ENCODE peak calls at places on chromosomes 4 and X, in seven cellular contexts. One of them, this sample, is unnamed.

GRCh38 chr4:78661086-78661690 is 109.6 kb downstream of the ANXA3 start:
- DNase-seq in effector memory CD4-positive, alpha-beta T cell: no peak
- DNase-seq in Panc1: no peak
- DNase-seq in OCI-LY7: no peak
- DNase-seq in right lobe of liver: no peak
- DNase-seq in CD8-positive, alpha-beta memory T cell: no peak
- DNase-seq in aorta: no peak
- DNase-seq in this sample: no peak

GRCh38 chr4:175833574-175834350 is 21.7 kb upstream of the GPM6A start:
- DNase-seq in OCI-LY7: peak; percentile 73
- DNase-seq in aorta: no peak
- DNase-seq in right lobe of liver: no peak
- DNase-seq in effector memory CD4-positive, alpha-beta T cell: no peak
- DNase-seq in CD8-positive, alpha-beta memory T cell: no peak
- DNase-seq in Panc1: no peak
- DNase-seq in this sample: no peak

GRCh38 chr4:183448436-183448835 is 4.0 kb downstream of the CDKN2AIP start:
- DNase-seq in Panc1: no peak
- DNase-seq in effector memory CD4-positive, alpha-beta T cell: no peak
- DNase-seq in right lobe of liver: no peak
- DNase-seq in aorta: no peak
- DNase-seq in OCI-LY7: no peak
- DNase-seq in CD8-positive, alpha-beta memory T cell: no peak
- DNase-seq in this sample: no peak

GRCh38 chr4:7539659-7540058 is 104.9 kb upstream of the PSAPL1 start:
- DNase-seq in effector memory CD4-positive, alpha-beta T cell: peak; percentile 56
- DNase-seq in Panc1: no peak
- DNase-seq in aorta: no peak
- DNase-seq in OCI-LY7: peak; percentile 99
- DNase-seq in right lobe of liver: no peak
- DNase-seq in CD8-positive, alpha-beta memory T cell: peak; percentile 68
- DNase-seq in this sample: peak; percentile 52

GRCh38 chr4:128803783-128804182 is 5.7 kb upstream of the JADE1 start:
- DNase-seq in effector memory CD4-positive, alpha-beta T cell: no peak
- DNase-seq in Panc1: no peak
- DNase-seq in CD8-positive, alpha-beta memory T cell: no peak
- DNase-seq in OCI-LY7: peak; percentile 35
- DNase-seq in right lobe of liver: no peak
- DNase-seq in aorta: no peak
- DNase-seq in this sample: no peak

GRCh38 chr4:127668770-127669169 is 36.0 kb downstream of the INTU start:
- DNase-seq in effector memory CD4-positive, alpha-beta T cell: no peak
- DNase-seq in aorta: no peak
- DNase-seq in right lobe of liver: no peak
- DNase-seq in CD8-positive, alpha-beta memory T cell: no peak
- DNase-seq in OCI-LY7: no peak
- DNase-seq in Panc1: no peak
- DNase-seq in this sample: no peak

GRCh38 chr4:95537181-95537580 is 11.6 kb downstream of the UNC5C start:
- DNase-seq in OCI-LY7: no peak
- DNase-seq in Panc1: no peak
- DNase-seq in right lobe of liver: no peak
- DNase-seq in effector memory CD4-positive, alpha-beta T cell: no peak
- DNase-seq in aorta: no peak
- DNase-seq in CD8-positive, alpha-beta memory T cell: no peak
- DNase-seq in this sample: no peak

GRCh38 chr4:5720980-5721379 is 10.0 kb downstream of the EVC start:
- DNase-seq in right lobe of liver: no peak
- DNase-seq in Panc1: no peak
- DNase-seq in OCI-LY7: no peak
- DNase-seq in aorta: no peak
- DNase-seq in CD8-positive, alpha-beta memory T cell: no peak
- DNase-seq in effector memory CD4-positive, alpha-beta T cell: no peak
- DNase-seq in this sample: no peak

GRCh38 chr4:137956256-137956655 is 285.9 kb downstream of the SLC7A11 start:
- DNase-seq in CD8-positive, alpha-beta memory T cell: no peak
- DNase-seq in aorta: no peak
- DNase-seq in effector memory CD4-positive, alpha-beta T cell: no peak
- DNase-seq in OCI-LY7: no peak
- DNase-seq in Panc1: no peak
- DNase-seq in right lobe of liver: no peak
- DNase-seq in this sample: no peak

GRCh38 chr4:102554482-102554881 is 53.3 kb downstream of the NFKB1 start:
- DNase-seq in effector memory CD4-positive, alpha-beta T cell: no peak
- DNase-seq in aorta: no peak
- DNase-seq in right lobe of liver: no peak
- DNase-seq in CD8-positive, alpha-beta memory T cell: no peak
- DNase-seq in OCI-LY7: no peak
- DNase-seq in Panc1: no peak
- DNase-seq in this sample: no peak

GRCh38 chr4:32133734-32134133 is 1413.6 kb downstream of the PCDH7 start:
- DNase-seq in aorta: no peak
- DNase-seq in right lobe of liver: no peak
- DNase-seq in CD8-positive, alpha-beta memory T cell: no peak
- DNase-seq in Panc1: no peak
- DNase-seq in OCI-LY7: no peak
- DNase-seq in effector memory CD4-positive, alpha-beta T cell: no peak
- DNase-seq in this sample: no peak

GRCh38 chr4:120007171-120007894 is 59.3 kb downstream of the MAD2L1 start:
- DNase-seq in right lobe of liver: no peak
- DNase-seq in effector memory CD4-positive, alpha-beta T cell: no peak
- DNase-seq in Panc1: no peak
- DNase-seq in aorta: no peak
- DNase-seq in OCI-LY7: no peak
- DNase-seq in CD8-positive, alpha-beta memory T cell: no peak
- DNase-seq in this sample: no peak

GRCh38 chrX:22147942-22148341 is 115.8 kb downstream of the PHEX start:
- DNase-seq in effector memory CD4-positive, alpha-beta T cell: no peak
- DNase-seq in OCI-LY7: no peak
- DNase-seq in right lobe of liver: no peak
- DNase-seq in CD8-positive, alpha-beta memory T cell: no peak
- DNase-seq in Panc1: no peak
- DNase-seq in aorta: no peak
- DNase-seq in this sample: no peak

GRCh38 chr4:123505457-123506310 is 109.1 kb downstream of the SPRY1 start:
- DNase-seq in aorta: peak; percentile 75
- DNase-seq in OCI-LY7: peak; percentile 95
- DNase-seq in Panc1: no peak
- DNase-seq in right lobe of liver: peak; percentile 47
- DNase-seq in CD8-positive, alpha-beta memory T cell: no peak
- DNase-seq in effector memory CD4-positive, alpha-beta T cell: no peak
- DNase-seq in this sample: no peak

GRCh38 chr4:64326507-64326906 is 82.7 kb downstream of the TECRL start:
- DNase-seq in CD8-positive, alpha-beta memory T cell: no peak
- DNase-seq in aorta: no peak
- DNase-seq in effector memory CD4-positive, alpha-beta T cell: no peak
- DNase-seq in Panc1: no peak
- DNase-seq in OCI-LY7: no peak
- DNase-seq in right lobe of liver: no peak
- DNase-seq in this sample: no peak

GRCh38 chr4:122073615-122074014 is 78.5 kb upstream of the BLTP1 start:
- DNase-seq in OCI-LY7: no peak
- DNase-seq in effector memory CD4-positive, alpha-beta T cell: no peak
- DNase-seq in aorta: no peak
- DNase-seq in Panc1: no peak
- DNase-seq in right lobe of liver: no peak
- DNase-seq in CD8-positive, alpha-beta memory T cell: no peak
- DNase-seq in this sample: no peak

GRCh38 chrX:40049084-40049641 is 48.6 kb downstream of the BCOR start:
- DNase-seq in Panc1: no peak
- DNase-seq in effector memory CD4-positive, alpha-beta T cell: no peak
- DNase-seq in OCI-LY7: no peak
- DNase-seq in right lobe of liver: no peak
- DNase-seq in aorta: no peak
- DNase-seq in CD8-positive, alpha-beta memory T cell: no peak
- DNase-seq in this sample: no peak
- H3K9me3 ChIP-seq in Panc1: peaks cover 6% of the 10 kb centered on the region
- H3K9me3 ChIP-seq in effector memory CD4-positive, alpha-beta T cell: peaks cover 7% of the 10 kb centered on the region
- H3K9me3 ChIP-seq in OCI-LY7: peaks cover 13% of the 10 kb centered on the region
- H3K9me3 ChIP-seq in right lobe of liver: no peaks in the 10 kb centered on the region
- H3K9me3 ChIP-seq in aorta: peaks cover 8% of the 10 kb centered on the region
- H3K9me3 ChIP-seq in CD8-positive, alpha-beta memory T cell: peaks cover 10% of the 10 kb centered on the region
- H3K9me3 ChIP-seq in this sample: no peaks in the 10 kb centered on the region

DNA sequence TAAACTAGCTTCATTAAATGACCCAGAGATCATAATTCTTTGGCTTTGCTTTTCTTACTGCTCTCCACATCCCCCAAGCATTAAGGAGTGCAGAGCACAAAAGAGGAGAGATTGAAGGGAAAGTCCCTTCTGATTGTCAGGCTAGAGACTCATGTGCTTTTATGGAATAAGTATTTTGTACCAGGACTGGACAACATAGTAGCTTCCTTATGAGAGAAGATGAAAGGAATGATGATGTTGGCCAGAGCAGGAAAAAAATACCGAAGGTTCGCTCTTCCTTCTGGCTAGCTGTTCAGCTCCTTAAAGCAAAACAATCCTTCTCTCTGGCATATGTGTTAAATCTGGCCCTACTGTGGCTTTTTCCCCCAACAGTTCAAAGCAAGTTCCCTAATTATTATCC is 53.1 kb downstream of the HOPX start:
- DNase-seq in CD8-positive, alpha-beta memory T cell: no peak
- DNase-seq in Panc1: no peak
- DNase-seq in aorta: no peak
- DNase-seq in OCI-LY7: no peak
- DNase-seq in right lobe of liver: no peak
- DNase-seq in effector memory CD4-positive, alpha-beta T cell: no peak
- DNase-seq in this sample: no peak
- H3K9me3 ChIP-seq in CD8-positive, alpha-beta memory T cell: no peaks in the 10 kb centered on the region
- H3K9me3 ChIP-seq in Panc1: no peaks in the 10 kb centered on the region
- H3K9me3 ChIP-seq in aorta: no peaks in the 10 kb centered on the region
- H3K9me3 ChIP-seq in OCI-LY7: peaks cover 23% of the 10 kb centered on the region
- H3K9me3 ChIP-seq in right lobe of liver: no peaks in the 10 kb centered on the region
- H3K9me3 ChIP-seq in effector memory CD4-positive, alpha-beta T cell: no peaks in the 10 kb centered on the region
- H3K9me3 ChIP-seq in this sample: no peaks in the 10 kb centered on the region

DNA sequence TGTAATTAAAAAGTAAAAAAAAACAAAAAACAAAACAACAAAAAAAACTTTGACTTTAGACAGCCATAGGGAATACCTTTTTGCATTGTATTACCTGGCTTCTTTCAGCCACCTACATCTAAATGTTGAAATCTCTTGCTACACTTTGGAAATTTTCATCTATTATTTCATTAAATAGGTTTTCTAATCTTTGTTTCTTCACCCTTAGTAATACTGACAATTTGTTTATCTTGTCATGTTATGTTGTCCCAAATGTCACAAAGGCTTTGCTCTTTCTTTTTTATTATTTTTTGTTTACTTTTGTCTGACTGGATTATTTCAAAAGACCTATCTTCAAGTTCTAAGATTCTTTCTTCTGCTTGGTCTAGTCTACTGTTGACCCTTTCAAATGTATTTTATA is 7.5 kb downstream of the PF4 start:
- DNase-seq in right lobe of liver: no peak
- DNase-seq in OCI-LY7: no peak
- DNase-seq in effector memory CD4-positive, alpha-beta T cell: no peak
- DNase-seq in aorta: no peak
- DNase-seq in CD8-positive, alpha-beta memory T cell: no peak
- DNase-seq in Panc1: no peak
- DNase-seq in this sample: no peak
- H3K9me3 ChIP-seq in right lobe of liver: no peaks in the 10 kb centered on the region
- H3K9me3 ChIP-seq in OCI-LY7: no peaks in the 10 kb centered on the region
- H3K9me3 ChIP-seq in effector memory CD4-positive, alpha-beta T cell: no peaks in the 10 kb centered on the region
- H3K9me3 ChIP-seq in aorta: no peaks in the 10 kb centered on the region
- H3K9me3 ChIP-seq in CD8-positive, alpha-beta memory T cell: peaks cover 4% of the 10 kb centered on the region
- H3K9me3 ChIP-seq in Panc1: no peaks in the 10 kb centered on the region
- H3K9me3 ChIP-seq in this sample: no peaks in the 10 kb centered on the region

GRCh38 chr4:49063670-49064069 is 77.6 kb downstream of the CWH43 start:
- DNase-seq in CD8-positive, alpha-beta memory T cell: no peak
- DNase-seq in OCI-LY7: no peak
- DNase-seq in aorta: no peak
- DNase-seq in right lobe of liver: no peak
- DNase-seq in Panc1: no peak
- DNase-seq in effector memory CD4-positive, alpha-beta T cell: no peak
- DNase-seq in this sample: no peak
- H3K9me3 ChIP-seq in CD8-positive, alpha-beta memory T cell: no peaks in the 10 kb centered on the region
- H3K9me3 ChIP-seq in OCI-LY7: no peaks in the 10 kb centered on the region
- H3K9me3 ChIP-seq in aorta: peaks cover 2% of the 10 kb centered on the region
- H3K9me3 ChIP-seq in right lobe of liver: no peaks in the 10 kb centered on the region
- H3K9me3 ChIP-seq in Panc1: no peaks in the 10 kb centered on the region
- H3K9me3 ChIP-seq in effector memory CD4-positive, alpha-beta T cell: no peaks in the 10 kb centered on the region
- H3K9me3 ChIP-seq in this sample: no peaks in the 10 kb centered on the region

GRCh38 chr4:18756661-18757060 is 735.1 kb upstream of the LCORL start:
- DNase-seq in Panc1: no peak
- DNase-seq in effector memory CD4-positive, alpha-beta T cell: no peak
- DNase-seq in right lobe of liver: no peak
- DNase-seq in aorta: no peak
- DNase-seq in OCI-LY7: no peak
- DNase-seq in CD8-positive, alpha-beta memory T cell: no peak
- DNase-seq in this sample: no peak
- H3K9me3 ChIP-seq in Panc1: no peaks in the 10 kb centered on the region
- H3K9me3 ChIP-seq in effector memory CD4-positive, alpha-beta T cell: no peaks in the 10 kb centered on the region
- H3K9me3 ChIP-seq in right lobe of liver: no peaks in the 10 kb centered on the region
- H3K9me3 ChIP-seq in aorta: peaks cover 2% of the 10 kb centered on the region
- H3K9me3 ChIP-seq in OCI-LY7: no peaks in the 10 kb centered on the region
- H3K9me3 ChIP-seq in CD8-positive, alpha-beta memory T cell: no peaks in the 10 kb centered on the region
- H3K9me3 ChIP-seq in this sample: peaks cover 3% of the 10 kb centered on the region

GRCh38 chrX:155993421-155993820 is 4.1 kb upstream of the IL9R start:
- DNase-seq in CD8-positive, alpha-beta memory T cell: no peak
- DNase-seq in OCI-LY7: no peak
- DNase-seq in aorta: no peak
- DNase-seq in right lobe of liver: no peak
- DNase-seq in effector memory CD4-positive, alpha-beta T cell: no peak
- DNase-seq in Panc1: no peak
- DNase-seq in this sample: no peak
- H3K9me3 ChIP-seq in CD8-positive, alpha-beta memory T cell: no peaks in the 10 kb centered on the region
- H3K9me3 ChIP-seq in OCI-LY7: no peaks in the 10 kb centered on the region
- H3K9me3 ChIP-seq in aorta: no peaks in the 10 kb centered on the region
- H3K9me3 ChIP-seq in right lobe of liver: no peaks in the 10 kb centered on the region
- H3K9me3 ChIP-seq in effector memory CD4-positive, alpha-beta T cell: no peaks in the 10 kb centered on the region
- H3K9me3 ChIP-seq in Panc1: no peaks in the 10 kb centered on the region
- H3K9me3 ChIP-seq in this sample: no peaks in the 10 kb centered on the region